ENCODE peak calls at places on chromosomes 1 and 21, in four cellular contexts. C is uterus; Y is tibial artery; A is CD8-positive, alpha-beta T cell. M is an unnamed sample.

GRCh38 chr21:41282412-41282811 is 34.2 kb upstream of the FAM3B start:
- DNase-seq in C (no peak), A (no peak), Y (no peak), M (no peak)

GRCh38 chr1:36384542-36385409 is 948 bp downstream of the STK40 start:
- DNase-seq in Y (peak), A (peak), C (peak), M (peak)

GRCh38 chr1:5980314-5981008 is 11.8 kb downstream of the NPHP4 start:
- DNase-seq in A (no peak), Y (no peak), C (peak), M (peak)

GRCh38 chr1:113808450-113809195 is 3.7 kb downstream of the RSBN1 start:
- DNase-seq in A (no peak), Y (no peak), C (no peak), M (no peak)

GRCh38 chr1:69711159-69711930 is 143.6 kb downstream of the LRRC7 start:
- DNase-seq in Y (no peak), A (no peak), C (no peak), M (no peak)

GRCh38 chr1:246001821-246002220 is 505.3 kb downstream of the SMYD3 start:
- DNase-seq in C (no peak), A (no peak), Y (no peak), M (no peak)

GRCh38 chr1:74650561-74650960 is 23.0 kb downstream of the ERICH3 start:
- DNase-seq in C (no peak), A (no peak), Y (no peak), M (no peak)

GRCh38 chr21:16633851-16634521 is 878.9 kb upstream of the CXADR start:
- DNase-seq in C (no peak), Y (no peak), A (no peak), M (no peak)

GRCh38 chr1:33025180-33025569 is 11.5 kb downstream of the AK2 start:
- DNase-seq in C (no peak), A (no peak), Y (no peak), M (no peak)

GRCh38 chr1:91569411-91570104 is 68.9 kb downstream of the CDC7 start:
- DNase-seq in Y (peak), A (no peak), C (peak), M (peak)

GRCh38 chr21:31420988-31421387 is 76.9 kb upstream of the TIAM1 start:
- DNase-seq in Y (no peak), A (no peak), C (no peak), M (no peak)

GRCh38 chr1:21966247-21967000 is 10.4 kb upstream of the CELA3B start:
- DNase-seq in A (no peak), C (no peak), Y (no peak), M (peak)

GRCh38 chr1:74731399-74732052 is 1.3 kb downstream of the CRYZ start:
- DNase-seq in Y (no peak), A (no peak), C (no peak), M (no peak)

GRCh38 chr1:201769966-201770365 is 59.0 kb upstream of the IPO9 start:
- DNase-seq in C (no peak), Y (peak), A (no peak), M (no peak)

GRCh38 chr1:22557341-22557950 is 5.8 kb upstream of the EPHA8 start:
- DNase-seq in C (no peak), Y (no peak), A (no peak), M (no peak)

GRCh38 chr1:235583511-235584001 is 66.0 kb downstream of the GNG4 start:
- DNase-seq in A (no peak), C (no peak), Y (no peak), M (no peak)

GRCh38 chr1:181858135-181858534 is 203.4 kb downstream of the ZNF648 start:
- DNase-seq in C (no peak), Y (no peak), A (no peak), M (no peak)

GRCh38 chr1:95263400-95263799 is 29.4 kb downstream of the RWDD3 start:
- DNase-seq in C (no peak), Y (no peak), A (no peak), M (no peak)

GRCh38 chr1:178530520-178530919 is 17.6 kb downstream of the TEX35 start:
- DNase-seq in C (no peak), Y (no peak), A (no peak), M (no peak)

GRCh38 chr1:172360960-172361359 is 59.5 kb upstream of the C1orf105 start:
- DNase-seq in C (no peak), A (no peak), Y (no peak), M (no peak)

GRCh38 chr1:109213824-109214693 is at the start of gene SARS1:
- DNase-seq in A (peak), C (peak), Y (peak), M (peak)

GRCh38 chr1:172637522-172637921 is 21.4 kb upstream of the FASLG start:
- DNase-seq in A (no peak), C (no peak), Y (no peak), M (no peak)

M was measured in psoas muscle.